ENCODE peak calls at places on chromosomes 2 and 18, in four cellular contexts. C is stimulated activated CD4-positive, alpha-beta T cell treated with anti-CD3 and anti-CD28 coated beads, Interleukin-2, amount 100 ng/mL, for 48 hours; K is DMS53; G is ecto neural progenitor cell. P is an unnamed sample.

GRCh38 chr18:76922107-76922506 is 99.8 kb downstream of the ZNF236 start:
- DNase-seq in C (peak; percentile 32), K (peak; percentile 88), G (peak; percentile 66), P (no peak)

GRCh38 chr2:9739508-9739907 is 103.8 kb upstream of the TAF1B start:
- DNase-seq in C (peak; percentile 32), K (no peak), G (no peak), P (no peak)

GRCh38 chr2:215917953-215918620 is 95.3 kb downstream of the MREG start:
- DNase-seq in C (no peak), K (no peak), G (no peak), P (peak; percentile 29)

GRCh38 chr2:221612171-221612570 is 40.1 kb upstream of the EPHA4 start:
- DNase-seq in C (no peak), K (no peak), G (no peak), P (no peak)

GRCh38 chr2:163077241-163077640 is 238.7 kb upstream of the KCNH7 start:
- DNase-seq in C (no peak), K (no peak), G (no peak), P (no peak)

GRCh38 chr2:235301202-235302076 is 192.4 kb upstream of the AGAP1 start:
- DNase-seq in C (no peak), K (no peak), G (no peak), P (no peak)

GRCh38 chr2:148130571-148130970 is 109.7 kb downstream of the MBD5 start:
- DNase-seq in C (no peak), K (no peak), G (no peak), P (peak; percentile 37)

GRCh38 chr2:218017211-218018053 is 14.6 kb upstream of the TNS1 start:
- DNase-seq in C (no peak), K (no peak), G (no peak), P (no peak)

GRCh38 chr2:180979086-180979934 is 1.1 kb upstream of the UBE2E3 start:
- DNase-seq in C (no peak), K (peak; percentile 52), G (no peak), P (peak; percentile 52)

GRCh38 chr18:45197526-45197970 is 417.7 kb upstream of the SLC14A2 start:
- DNase-seq in C (no peak), K (peak; percentile 89), G (no peak), P (peak; percentile 45)

GRCh38 chr18:44133483-44133882 is 547.2 kb upstream of the SETBP1 start:
- DNase-seq in C (no peak), K (no peak), G (no peak), P (no peak)

GRCh38 chr2:169452080-169452479 is 27.2 kb upstream of the BBS5 start:
- DNase-seq in C (no peak), K (peak; percentile 81), G (no peak), P (no peak)

GRCh38 chr2:189298038-189298437 is 118.5 kb upstream of the COL5A2 start:
- DNase-seq in C (no peak), K (no peak), G (no peak), P (no peak)

GRCh38 chr2:138829326-138829725 is 49.1 kb upstream of the NXPH2 start:
- DNase-seq in C (peak; percentile 4), K (peak; percentile 59), G (peak; percentile 70), P (no peak)

P was measured in AG04449.